ENCODE peak calls at places on chromosomes 4 and X, in five cellular contexts. One of them, this sample, is unnamed.

GRCh38 chr4:24328300-24328699 is 256.1 kb downstream of the DHX15 start:
- DNase-seq in NCI-H1694: no peak
- DNase-seq in mesothelial cell of epicardium: no peak
- DNase-seq in NCI-H510A: no peak
- DNase-seq in LoVo: no peak
- DNase-seq in this sample: no peak

GRCh38 chrX:119013146-119013545 is 38.7 kb downstream of the LONRF3 start:
- DNase-seq in NCI-H1694: no peak
- DNase-seq in LoVo: no peak
- DNase-seq in mesothelial cell of epicardium: no peak
- DNase-seq in NCI-H510A: no peak
- DNase-seq in this sample: no peak

GRCh38 chr4:185421366-185422124 is 4.2 kb downstream of the UFSP2 start:
- DNase-seq in LoVo: no peak
- DNase-seq in NCI-H510A: no peak
- DNase-seq in mesothelial cell of epicardium: no peak
- DNase-seq in NCI-H1694: no peak
- DNase-seq in this sample: no peak

GRCh38 chrX:20059467-20060128 is 57.1 kb downstream of the MAP7D2 start:
- DNase-seq in mesothelial cell of epicardium: no peak
- DNase-seq in LoVo: no peak
- DNase-seq in NCI-H1694: no peak
- DNase-seq in NCI-H510A: no peak
- DNase-seq in this sample: no peak

GRCh38 chr4:178738026-178738425 is 1295.8 kb upstream of the AGA start:
- DNase-seq in NCI-H1694: no peak
- DNase-seq in NCI-H510A: no peak
- DNase-seq in LoVo: no peak
- DNase-seq in mesothelial cell of epicardium: no peak
- DNase-seq in this sample: no peak

GRCh38 chr4:181756451-181756850 is 486.8 kb upstream of the TENM3 start:
- DNase-seq in LoVo: no peak
- DNase-seq in NCI-H1694: no peak
- DNase-seq in mesothelial cell of epicardium: no peak
- DNase-seq in NCI-H510A: no peak
- DNase-seq in this sample: no peak

GRCh38 chrX:150805736-150806135 is 92.7 kb downstream of the CD99L2 start:
- DNase-seq in LoVo: no peak
- DNase-seq in NCI-H1694: no peak
- DNase-seq in NCI-H510A: no peak
- DNase-seq in mesothelial cell of epicardium: no peak
- DNase-seq in this sample: no peak

GRCh38 chrX:100350704-100351489 is 59.2 kb downstream of the PCDH19 start:
- DNase-seq in NCI-H510A: no peak
- DNase-seq in NCI-H1694: no peak
- DNase-seq in mesothelial cell of epicardium: no peak
- DNase-seq in LoVo: no peak
- DNase-seq in this sample: no peak

GRCh38 chrX:110665636-110666035 is 130.0 kb downstream of the CHRDL1 start:
- DNase-seq in LoVo: no peak
- DNase-seq in NCI-H510A: no peak
- DNase-seq in mesothelial cell of epicardium: no peak
- DNase-seq in NCI-H1694: peak
- DNase-seq in this sample: no peak

GRCh38 chr4:187992971-187993370 is 2.6 kb upstream of the ZFP42 start:
- DNase-seq in NCI-H510A: no peak
- DNase-seq in LoVo: no peak
- DNase-seq in mesothelial cell of epicardium: no peak
- DNase-seq in NCI-H1694: no peak
- DNase-seq in this sample: no peak

GRCh38 chr4:102500371-102501175 is 586 bp upstream of the NFKB1 start:
- DNase-seq in NCI-H510A: no peak
- DNase-seq in LoVo: peak
- DNase-seq in mesothelial cell of epicardium: peak
- DNase-seq in NCI-H1694: peak
- DNase-seq in this sample: no peak

GRCh38 chr4:39151120-39151713 is 31.1 kb upstream of the WDR19 start:
- DNase-seq in LoVo: no peak
- DNase-seq in NCI-H510A: no peak
- DNase-seq in mesothelial cell of epicardium: no peak
- DNase-seq in NCI-H1694: no peak
- DNase-seq in this sample: no peak

GRCh38 chrX:19743386-19743785 is 144.0 kb downstream of the SH3KBP1 start:
- DNase-seq in mesothelial cell of epicardium: no peak
- DNase-seq in NCI-H510A: no peak
- DNase-seq in NCI-H1694: no peak
- DNase-seq in LoVo: no peak
- DNase-seq in this sample: no peak